ENCODE peak calls at places on chromosomes 11 and 22, in eight cellular contexts. One of them, this sample, is unnamed.

GRCh38 chr11:67442504-67443398 is 525 bp downstream of the CORO1B start:
- DNase-seq in NCI-H1105: no peak
- DNase-seq in activated T-helper 1 cell treated with anti-CD3 and anti-CD28 coated beads, Interleukin-12 subunit alpha, Interleukin-12 subunit beta, Interleukin-2, Interleukin-4 antibody, amounts not matched to agents 30 ng/mL and 10 ng/mL and 1 ng/mL, durations not matched to agents 14 hours and 24 hours and 36 hours: no peak
- DNase-seq in BE2C: no peak
- DNase-seq in COLO829: no peak
- DNase-seq in neural progenitor cell: no peak
- DNase-seq in GM13977: no peak
- DNase-seq in NCI-H1930: no peak
- DNase-seq in this sample: no peak

GRCh38 chr11:11757871-11758270 is 83.9 kb upstream of the USP47 start:
- DNase-seq in NCI-H1105: no peak
- DNase-seq in activated T-helper 1 cell treated with anti-CD3 and anti-CD28 coated beads, Interleukin-12 subunit alpha, Interleukin-12 subunit beta, Interleukin-2, Interleukin-4 antibody, amounts not matched to agents 30 ng/mL and 10 ng/mL and 1 ng/mL, durations not matched to agents 14 hours and 24 hours and 36 hours: no peak
- DNase-seq in BE2C: no peak
- DNase-seq in COLO829: no peak
- DNase-seq in neural progenitor cell: peak; percentile 13
- DNase-seq in GM13977: no peak
- DNase-seq in NCI-H1930: no peak
- DNase-seq in this sample: no peak

GRCh38 chr22:29073618-29074275 is 912 bp downstream of the KREMEN1 start:
- DNase-seq in NCI-H1105: no peak
- DNase-seq in activated T-helper 1 cell treated with anti-CD3 and anti-CD28 coated beads, Interleukin-12 subunit alpha, Interleukin-12 subunit beta, Interleukin-2, Interleukin-4 antibody, amounts not matched to agents 30 ng/mL and 10 ng/mL and 1 ng/mL, durations not matched to agents 14 hours and 24 hours and 36 hours: no peak
- DNase-seq in BE2C: no peak
- DNase-seq in COLO829: no peak
- DNase-seq in neural progenitor cell: peak; percentile 83
- DNase-seq in GM13977: no peak
- DNase-seq in NCI-H1930: no peak
- DNase-seq in this sample: no peak

GRCh38 chr22:18157714-18158028 is 7.7 kb downstream of the USP18 start:
- DNase-seq in NCI-H1105: no peak
- DNase-seq in activated T-helper 1 cell treated with anti-CD3 and anti-CD28 coated beads, Interleukin-12 subunit alpha, Interleukin-12 subunit beta, Interleukin-2, Interleukin-4 antibody, amounts not matched to agents 30 ng/mL and 10 ng/mL and 1 ng/mL, durations not matched to agents 14 hours and 24 hours and 36 hours: no peak
- DNase-seq in BE2C: no peak
- DNase-seq in COLO829: no peak
- DNase-seq in neural progenitor cell: no peak
- DNase-seq in GM13977: no peak
- DNase-seq in NCI-H1930: no peak
- DNase-seq in this sample: no peak

GRCh38 chr11:94504689-94505293 is 7.5 kb upstream of the C11orf97 start:
- DNase-seq in NCI-H1105: peak; percentile 27
- DNase-seq in activated T-helper 1 cell treated with anti-CD3 and anti-CD28 coated beads, Interleukin-12 subunit alpha, Interleukin-12 subunit beta, Interleukin-2, Interleukin-4 antibody, amounts not matched to agents 30 ng/mL and 10 ng/mL and 1 ng/mL, durations not matched to agents 14 hours and 24 hours and 36 hours: no peak
- DNase-seq in BE2C: no peak
- DNase-seq in COLO829: peak; percentile 46
- DNase-seq in neural progenitor cell: peak; percentile 56
- DNase-seq in GM13977: peak; percentile 48
- DNase-seq in NCI-H1930: peak; percentile 38
- DNase-seq in this sample: peak; percentile 45

GRCh38 chr11:22263613-22264012 is 70.7 kb downstream of the ANO5 start:
- DNase-seq in NCI-H1105: no peak
- DNase-seq in activated T-helper 1 cell treated with anti-CD3 and anti-CD28 coated beads, Interleukin-12 subunit alpha, Interleukin-12 subunit beta, Interleukin-2, Interleukin-4 antibody, amounts not matched to agents 30 ng/mL and 10 ng/mL and 1 ng/mL, durations not matched to agents 14 hours and 24 hours and 36 hours: no peak
- DNase-seq in BE2C: no peak
- DNase-seq in COLO829: no peak
- DNase-seq in neural progenitor cell: no peak
- DNase-seq in GM13977: no peak
- DNase-seq in NCI-H1930: no peak
- DNase-seq in this sample: no peak

GRCh38 chr11:128615076-128615475 is 27.7 kb upstream of the ETS1 start:
- DNase-seq in NCI-H1105: no peak
- DNase-seq in activated T-helper 1 cell treated with anti-CD3 and anti-CD28 coated beads, Interleukin-12 subunit alpha, Interleukin-12 subunit beta, Interleukin-2, Interleukin-4 antibody, amounts not matched to agents 30 ng/mL and 10 ng/mL and 1 ng/mL, durations not matched to agents 14 hours and 24 hours and 36 hours: no peak
- DNase-seq in BE2C: no peak
- DNase-seq in COLO829: no peak
- DNase-seq in neural progenitor cell: no peak
- DNase-seq in GM13977: no peak
- DNase-seq in NCI-H1930: no peak
- DNase-seq in this sample: no peak

GRCh38 chr11:2093575-2094353 is 45.4 kb downstream of the IGF2 start:
- DNase-seq in NCI-H1105: no peak
- DNase-seq in activated T-helper 1 cell treated with anti-CD3 and anti-CD28 coated beads, Interleukin-12 subunit alpha, Interleukin-12 subunit beta, Interleukin-2, Interleukin-4 antibody, amounts not matched to agents 30 ng/mL and 10 ng/mL and 1 ng/mL, durations not matched to agents 14 hours and 24 hours and 36 hours: no peak
- DNase-seq in BE2C: no peak
- DNase-seq in COLO829: peak; percentile 47
- DNase-seq in neural progenitor cell: no peak
- DNase-seq in GM13977: no peak
- DNase-seq in NCI-H1930: no peak
- DNase-seq in this sample: no peak